ENCODE peak calls at places on chromosomes 4 and X, in eight cellular contexts. X, J, W, L, C, K, Q and R are unnamed samples. For H3K4me1, the result is how much of the 10 kb centered on the place peaks cover.

GRCh38 chr4:76058302-76058701 is 16.2 kb upstream of the ART3 start:
- ATAC-seq in Q (no peak), K (no peak), C (no peak), J (no peak), X (no peak), W (no peak), L (no peak), R (no peak)

GRCh38 chr4:76434901-76435688 is at the start of gene SHROOM3:
- ATAC-seq in W (peak), K (no peak), X (no peak), C (no peak), Q (peak), L (no peak), J (peak), R (no peak)

GRCh38 chr4:1683371-1683902 is 676 bp downstream of the FAM53A start:
- ATAC-seq in Q (peak), C (peak), J (peak), K (no peak), X (peak), L (no peak), W (peak), R (peak)

GRCh38 chrX:118823263-118824172 is at the start of gene ZCCHC12:
- ATAC-seq in X (peak), L (peak), K (peak), J (peak), C (peak), Q (peak), W (peak), R (peak)

GRCh38 chrX:41906515-41907165 is 16.7 kb downstream of the CASK start:
- ATAC-seq in X (no peak), J (no peak), Q (peak), W (no peak), K (no peak), L (peak), C (no peak), R (no peak)

GRCh38 chr4:40214038-40214437 is 17.2 kb downstream of the RHOH start:
- ATAC-seq in X (no peak), Q (no peak), W (no peak), L (no peak), C (no peak), K (no peak), J (no peak), R (no peak)

GRCh38 chr4:148946271-148946670 is 504.1 kb upstream of the NR3C2 start:
- ATAC-seq in X (no peak), L (no peak), W (no peak), K (no peak), Q (no peak), C (no peak), J (no peak), R (no peak)

GRCh38 chr4:123676550-123677229 is 280.1 kb downstream of the SPRY1 start:
- ATAC-seq in L (no peak), C (no peak), K (no peak), X (peak), Q (no peak), J (no peak), W (no peak), R (no peak)

GRCh38 chr4:127463883-127464282 is 168.9 kb upstream of the INTU start:
- ATAC-seq in Q (no peak), W (no peak), X (no peak), J (no peak), K (no peak), L (no peak), C (no peak), R (no peak)

GRCh38 chrX:97026406-97026805 is 142.7 kb downstream of the RPA4 start:
- ATAC-seq in W (no peak), K (no peak), Q (peak), X (no peak), C (no peak), L (no peak), J (no peak), R (no peak)

GRCh38 chrX:136421338-136421737 is 66.4 kb upstream of the BRS3 start:
- ATAC-seq in K (no peak), J (no peak), C (no peak), Q (no peak), L (no peak), X (no peak), W (no peak), R (no peak)

GRCh38 chr4:42671431-42672194 is 14.7 kb upstream of the ATP8A1 start:
- ATAC-seq in X (no peak), W (peak), J (no peak), C (no peak), K (no peak), Q (peak), L (no peak), R (no peak)

GRCh38 chrX:114268643-114269042 is 315.2 kb upstream of the HTR2C start:
- ATAC-seq in L (no peak), J (no peak), K (no peak), C (no peak), X (no peak), W (no peak), Q (no peak), R (no peak)

DNA sequence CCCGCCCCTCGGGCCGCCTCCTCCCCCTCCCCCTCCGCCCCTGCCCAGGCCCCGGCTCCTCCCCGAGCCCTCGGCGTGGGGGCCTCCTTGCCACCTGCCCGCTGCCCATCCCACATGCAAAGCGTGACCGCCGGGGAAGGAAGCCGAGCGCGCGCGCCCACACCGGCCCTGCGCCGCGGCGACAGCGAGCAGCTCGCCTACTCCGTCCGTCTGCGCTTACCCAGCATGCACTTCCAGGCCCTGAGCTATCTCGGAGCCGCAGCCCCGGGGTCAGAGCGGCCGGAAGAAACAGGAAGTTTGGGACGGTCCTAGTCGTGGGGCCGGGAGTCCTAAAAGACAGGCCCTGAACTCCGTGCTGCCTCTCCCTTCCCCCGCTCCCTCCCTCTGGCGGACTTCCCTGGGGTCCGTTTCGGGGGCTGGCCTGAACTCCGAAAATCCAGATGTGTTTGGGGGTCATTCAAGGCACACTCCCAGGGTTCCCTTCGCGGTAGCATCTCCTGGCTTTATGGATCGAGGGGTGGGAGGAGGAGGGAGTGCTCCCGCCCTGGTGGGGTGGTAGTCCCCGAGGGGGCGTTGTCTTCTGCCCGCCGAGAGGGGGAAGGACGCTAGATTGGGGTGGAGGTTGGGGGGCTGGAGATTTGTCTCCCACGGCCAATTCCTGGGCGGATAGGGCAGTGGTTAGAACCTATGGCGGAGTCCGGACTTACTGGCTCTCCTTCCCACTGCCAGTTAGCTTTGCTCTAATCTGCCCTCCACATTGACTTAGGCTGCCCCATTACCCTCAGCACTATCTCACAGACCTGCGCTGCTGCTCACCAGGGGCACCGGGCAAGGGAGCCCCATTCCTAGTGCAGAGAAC is 25.0 kb upstream of the BCORL1 start:
- ATAC-seq in L (peak), Q (peak), W (peak), K (no peak), X (peak), C (peak), J (peak), R (peak)
- H3K4me3 ChIP-seq in L (peak), Q (peak), W (peak), K (no peak), X (no peak), C (peak), J (peak), R (peak)

GRCh38 chrX:67726028-67726427 is 182.2 kb downstream of the AR start:
- ATAC-seq in K (no peak), L (no peak), W (peak), J (no peak), Q (no peak), C (no peak), X (no peak), R (no peak)
- H3K4me1 ChIP-seq in K (under half), L (under half), W (under half), J (under half), Q (under half), C (under half), X (under half), R (under half)

DNA sequence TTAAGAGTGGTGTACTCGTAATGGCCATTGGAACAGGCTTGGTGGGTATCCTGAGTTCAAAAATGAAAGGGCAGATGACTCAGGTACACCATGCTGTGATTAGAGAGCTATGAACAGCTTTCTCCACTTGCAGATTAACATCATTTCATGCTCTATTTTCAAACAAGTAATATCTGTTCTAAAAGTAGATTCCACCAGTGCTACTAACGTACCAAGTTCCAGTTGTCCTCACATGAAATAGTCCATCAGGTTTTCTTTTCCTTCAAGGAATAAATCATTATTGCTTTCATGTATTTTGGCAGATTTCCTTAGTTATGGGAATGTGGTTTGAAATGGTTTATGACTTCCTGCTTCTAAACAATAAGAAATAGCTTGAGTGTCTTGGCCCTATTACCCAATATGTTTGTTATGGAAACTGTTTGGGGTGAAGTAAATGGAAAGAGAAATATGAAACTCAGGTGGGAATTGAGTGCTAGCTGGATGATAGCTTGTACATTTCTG is 49.9 kb downstream of the PCDH7 start:
- ATAC-seq in Q (no peak), L (peak), C (no peak), J (no peak), W (peak), X (no peak), K (no peak), R (peak)
- TF ChIP-seq POLR2A in Q (no peak), L (no peak), C (no peak), J (no peak), W (no peak), X (no peak), K (no peak), R (no peak)

GRCh38 chr4:121192500-121192899 is 28.4 kb upstream of the TNIP3 start:
- ATAC-seq in C (no peak), X (no peak), W (peak), J (no peak), K (no peak), L (peak), Q (peak), R (no peak)
- H3K4me3 ChIP-seq in C (peak), X (no peak), W (peak), J (no peak), K (no peak), L (no peak), Q (no peak), R (no peak)

DNA sequence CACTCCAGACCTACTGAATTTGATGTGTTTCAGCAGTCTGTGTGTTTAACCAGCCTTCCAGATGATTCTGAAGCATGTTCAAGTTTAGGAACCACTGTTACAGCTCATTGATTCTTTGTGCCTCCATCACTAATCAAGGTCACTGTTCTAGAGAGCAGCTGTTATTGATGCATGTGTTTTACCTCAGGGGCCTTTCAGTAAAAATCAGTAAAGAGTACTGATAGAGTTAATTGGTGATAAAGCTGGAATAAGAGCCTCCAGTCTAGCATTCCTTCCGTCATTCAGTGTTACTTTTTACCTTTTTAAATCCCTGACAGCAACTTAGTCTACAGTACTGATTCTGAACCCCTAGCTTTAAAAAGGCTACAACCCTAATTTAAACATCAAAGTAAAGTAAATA is 12.9 kb downstream of the CPEB2 start:
- ATAC-seq in K (no peak), X (no peak), L (no peak), W (no peak), C (no peak), J (no peak), Q (no peak), R (no peak)
- H3K4me1 ChIP-seq in K (under half), X (under half), L (under half), W (under half), C (half or more), J (half or more), Q (under half), R (under half)

GRCh38 chr4:118985170-118986000 is 96.7 kb downstream of the SYNPO2 start:
- ATAC-seq in J (no peak), W (no peak), K (no peak), X (no peak), L (no peak), Q (no peak), C (no peak), R (no peak)
- TF ChIP-seq POLR2A in J (no peak), W (no peak), K (no peak), X (no peak), L (no peak), Q (no peak), C (no peak), R (no peak)

GRCh38 chr4:7799723-7800122 is 139.9 kb downstream of the AFAP1 start:
- ATAC-seq in L (no peak), K (no peak), W (no peak), J (no peak), Q (no peak), C (no peak), X (no peak), R (no peak)
- H3K4me3 ChIP-seq in L (no peak), K (no peak), W (no peak), J (no peak), Q (no peak), C (no peak), X (no peak), R (no peak)

DNA sequence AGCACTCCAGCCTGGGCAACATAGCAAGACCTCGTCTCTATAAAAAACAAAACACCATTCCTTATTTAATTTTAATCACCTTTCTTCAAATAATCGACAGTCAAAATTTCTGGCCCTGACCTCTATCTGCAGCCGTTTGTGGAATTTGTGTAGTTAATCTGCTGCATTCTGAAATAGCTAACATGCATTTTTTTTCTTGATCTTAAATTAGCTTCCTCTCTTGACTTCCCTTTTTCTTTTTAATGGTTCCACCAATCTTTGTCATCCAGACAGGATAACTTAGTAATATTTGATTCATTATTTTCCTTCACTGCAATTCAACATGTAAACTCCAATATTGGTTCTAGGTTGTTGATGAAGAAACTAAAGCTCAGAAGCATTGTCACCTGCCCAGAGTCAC is 77.3 kb downstream of the ARHGAP10 start:
- ATAC-seq in L (no peak), X (no peak), K (no peak), C (no peak), J (no peak), Q (no peak), W (no peak), R (no peak)
- H3K4me1 ChIP-seq in L (under half), X (under half), K (under half), C (under half), J (half or more), Q (under half), W (under half), R (half or more)